ENCODE peak calls at places on chromosomes 1 and 21, in nine cellular contexts. H, A, Z, U, R, T, F, N and D are unnamed samples.

GRCh38 chr1:53606197-53607095 is 132.5 kb downstream of the GLIS1 start:
- DNase-seq in H (no peak), N (no peak), Z (no peak), U (no peak), F (no peak), A (no peak), T (no peak), R (no peak), D (peak; percentile 25)

GRCh38 chr1:156160744-156161181 is 7.4 kb downstream of the SEMA4A start:
- DNase-seq in Z (peak; percentile 56), F (no peak), H (no peak), T (peak; percentile 59), A (peak; percentile 53), R (no peak), N (peak; percentile 58), U (peak; percentile 74), D (peak; percentile 93)

GRCh38 chr21:30249936-30250335 is 32.8 kb downstream of the KRTAP24-1 start:
- DNase-seq in A (no peak), U (no peak), F (no peak), T (no peak), Z (no peak), H (no peak), R (no peak), N (no peak), D (no peak)

GRCh38 chr1:65346190-65346589 is 36.8 kb downstream of the DNAJC6 start:
- DNase-seq in U (no peak), F (no peak), N (no peak), A (no peak), Z (no peak), T (no peak), H (no peak), R (no peak), D (no peak)

GRCh38 chr1:77817368-77818209 is 38.1 kb downstream of the MIGA1 start:
- DNase-seq in U (no peak), H (no peak), R (no peak), T (no peak), A (no peak), F (no peak), Z (no peak), N (no peak), D (no peak)

GRCh38 chr1:197998110-197998509 is 80.9 kb downstream of the LHX9 start:
- DNase-seq in N (no peak), Z (no peak), T (no peak), F (no peak), U (no peak), H (no peak), A (no peak), R (no peak), D (no peak)

GRCh38 chr1:221435510-221435909 is 306.4 kb downstream of the DUSP10 start:
- DNase-seq in A (peak; percentile 81), H (peak; percentile 54), R (peak; percentile 69), Z (no peak), F (no peak), T (peak; percentile 74), N (peak; percentile 78), U (no peak), D (peak; percentile 47)

GRCh38 chr1:99599678-99600175 is 46.2 kb upstream of the PALMD start:
- DNase-seq in R (peak; percentile 96), F (no peak), N (peak; percentile 80), A (peak; percentile 93), T (no peak), U (no peak), H (peak; percentile 72), Z (no peak), D (no peak)

GRCh38 chr1:189429610-189430009 is 1048.1 kb downstream of the BRINP3 start:
- DNase-seq in H (no peak), T (no peak), U (no peak), F (no peak), A (peak; percentile 19), Z (no peak), N (peak; percentile 0), R (no peak), D (peak; percentile 46)

GRCh38 chr1:156809281-156809680 is 7.4 kb downstream of the SH2D2A start:
- DNase-seq in T (no peak), R (no peak), N (no peak), H (no peak), U (no peak), F (no peak), A (no peak), Z (no peak), D (no peak)

GRCh38 chr1:59055908-59056719 is 240.8 kb upstream of the FGGY start:
- DNase-seq in T (no peak), U (no peak), N (peak; percentile 50), H (no peak), A (no peak), F (no peak), R (no peak), Z (no peak), D (no peak)

GRCh38 chr1:25770541-25771245 is 29.3 kb upstream of the SELENON start:
- DNase-seq in R (no peak), A (no peak), H (no peak), T (no peak), Z (peak; percentile 7), U (no peak), N (no peak), F (no peak), D (no peak)

GRCh38 chr1:245807306-245807705 is 652.5 kb downstream of the KIF26B start:
- DNase-seq in U (no peak), N (no peak), F (no peak), T (no peak), A (peak; percentile 35), Z (no peak), R (no peak), H (no peak), D (no peak)

GRCh38 chr1:212470059-212470458 is 37.3 kb downstream of the NENF start:
- DNase-seq in N (peak; percentile 99), T (no peak), H (peak; percentile 84), A (peak; percentile 99), U (no peak), Z (no peak), F (no peak), R (peak; percentile 93), D (no peak)

GRCh38 chr1:110150330-110151174 is at the start of gene SLC6A17:
- DNase-seq in H (peak; percentile 52), Z (no peak), N (peak; percentile 64), F (no peak), R (no peak), U (peak; percentile 62), A (peak; percentile 67), T (peak; percentile 44), D (peak; percentile 85)

GRCh38 chr1:225517697-225518096 is 89.9 kb upstream of the LBR start:
- DNase-seq in T (no peak), U (no peak), Z (no peak), A (no peak), R (no peak), N (no peak), F (no peak), H (no peak), D (no peak)

GRCh38 chr1:207244409-207244801 is 77.1 kb upstream of the CD55 start:
- DNase-seq in F (no peak), H (no peak), T (no peak), R (no peak), N (no peak), U (no peak), A (no peak), Z (no peak), D (no peak)

GRCh38 chr1:42964032-42964812 is 5.6 kb upstream of the SLC2A1 start:
- DNase-seq in N (no peak), H (no peak), T (no peak), R (no peak), Z (no peak), U (no peak), A (no peak), F (no peak), D (no peak)

GRCh38 chr1:172671591-172671990 is 12.7 kb downstream of the FASLG start:
- DNase-seq in N (no peak), A (peak; percentile 14), R (no peak), Z (no peak), H (no peak), T (no peak), F (no peak), U (no peak), D (no peak)

GRCh38 chr1:152459596-152460528 is 45.8 kb upstream of the CRNN start:
- DNase-seq in U (peak; percentile 70), F (no peak), A (peak; percentile 79), H (peak; percentile 42), T (peak; percentile 30), Z (peak; percentile 67), N (peak; percentile 67), R (peak; percentile 84), D (peak; percentile 66)

GRCh38 chr1:87598429-87598828 is 269.7 kb downstream of the LMO4 start:
- DNase-seq in U (no peak), H (no peak), R (no peak), N (no peak), F (no peak), T (no peak), A (no peak), Z (no peak), D (peak; percentile 61)